ENCODE peak calls at places on chromosomes 5 and 9, in seven cellular contexts. A, N, V, X, U, G and D are unnamed samples.

GRCh38 chr9:120878188-120879130 is 1.5 kb upstream of the PHF19 start:
- DNase-seq in A (no peak), N (no peak), V (no peak), X (no peak), U (peak; percentile 68), G (no peak), D (no peak)

GRCh38 chr5:44881266-44881665 is 72.5 kb downstream of the MRPS30 start:
- DNase-seq in A (no peak), N (no peak), V (no peak), X (no peak), U (no peak), G (no peak), D (no peak)

GRCh38 chr9:35605336-35606137 is 475 bp downstream of the TESK1 start:
- DNase-seq in A (peak; percentile 61), N (peak; percentile 22), V (peak; percentile 51), X (no peak), U (peak; percentile 24), G (no peak), D (peak; percentile 51)

GRCh38 chr9:78620764-78621163 is 323.8 kb downstream of the PSAT1 start:
- DNase-seq in A (no peak), N (peak; percentile 70), V (no peak), X (no peak), U (no peak), G (no peak), D (no peak)

GRCh38 chr5:164824671-164825070 is 1319.3 kb downstream of the MAT2B start:
- DNase-seq in A (no peak), N (no peak), V (peak; percentile 6), X (no peak), U (no peak), G (no peak), D (no peak)

GRCh38 chr5:101995585-101995984 is 300.5 kb downstream of the SLCO4C1 start:
- DNase-seq in A (no peak), N (no peak), V (no peak), X (no peak), U (no peak), G (no peak), D (no peak)

GRCh38 chr5:157342822-157343402 is 77.0 kb downstream of the CYFIP2 start:
- DNase-seq in A (no peak), N (peak; percentile 74), V (peak; percentile 39), X (no peak), U (no peak), G (no peak), D (peak; percentile 47)

GRCh38 chr5:89445106-89445745 is 562.2 kb upstream of the MEF2C start:
- DNase-seq in A (peak; percentile 51), N (no peak), V (no peak), X (no peak), U (no peak), G (no peak), D (no peak)

GRCh38 chr9:115614326-115614725 is 496.4 kb upstream of the TNC start:
- DNase-seq in A (no peak), N (no peak), V (no peak), X (no peak), U (no peak), G (no peak), D (no peak)

GRCh38 chr5:96279796-96280542 is 153.1 kb downstream of the PCSK1 start:
- DNase-seq in A (no peak), N (peak; percentile 36), V (no peak), X (no peak), U (no peak), G (no peak), D (no peak)

GRCh38 chr9:93871286-93871685 is 83.9 kb downstream of the BARX1 start:
- DNase-seq in A (no peak), N (no peak), V (no peak), X (no peak), U (no peak), G (no peak), D (no peak)

GRCh38 chr5:147520450-147520849 is 10.6 kb upstream of the DPYSL3 start:
- DNase-seq in A (no peak), N (no peak), V (no peak), X (no peak), U (no peak), G (no peak), D (no peak)

GRCh38 chr5:178394074-178394473 is 161.5 kb upstream of the PHYKPL start:
- DNase-seq in A (peak; percentile 32), N (no peak), V (no peak), X (peak; percentile 51), U (no peak), G (no peak), D (no peak)

GRCh38 chr5:78984020-78984610 is 995 bp downstream of the ARSB start:
- DNase-seq in A (no peak), N (no peak), V (no peak), X (no peak), U (no peak), G (no peak), D (peak; percentile 54)

GRCh38 chr9:115234094-115234493 is 116.1 kb upstream of the TNC start:
- DNase-seq in A (no peak), N (peak; percentile 68), V (no peak), X (no peak), U (no peak), G (no peak), D (no peak)

GRCh38 chr5:127884416-127884815 is 181.2 kb downstream of the CCDC192 start:
- DNase-seq in A (no peak), N (no peak), V (no peak), X (no peak), U (no peak), G (no peak), D (no peak)

GRCh38 chr5:139422307-139422893 is 16.9 kb downstream of the DNAJC18 start:
- DNase-seq in A (no peak), N (peak; percentile 85), V (peak; percentile 34), X (no peak), U (peak; percentile 89), G (peak; percentile 1), D (peak; percentile 89)

GRCh38 chr5:178525906-178526732 is 64.1 kb downstream of the COL23A1 start:
- DNase-seq in A (no peak), N (no peak), V (no peak), X (peak; percentile 63), U (no peak), G (no peak), D (no peak)

GRCh38 chr9:101848485-101848919 is 110.1 kb upstream of the GRIN3A start:
- DNase-seq in A (no peak), N (no peak), V (no peak), X (no peak), U (no peak), G (peak; percentile 26), D (no peak)

GRCh38 chr5:137342764-137343163 is 156.4 kb downstream of the SPOCK1 start:
- DNase-seq in A (no peak), N (no peak), V (no peak), X (peak; percentile 46), U (no peak), G (no peak), D (no peak)

GRCh38 chr5:156393980-156394379 is 67.0 kb downstream of the SGCD start:
- DNase-seq in A (no peak), N (no peak), V (no peak), X (no peak), U (no peak), G (no peak), D (no peak)

GRCh38 chr5:146340260-146341081 is 1.8 kb downstream of the POU4F3 start:
- DNase-seq in A (peak; percentile 75), N (peak; percentile 80), V (peak; percentile 92), X (no peak), U (peak; percentile 63), G (no peak), D (peak; percentile 11)

GRCh38 chr9:98736216-98736615 is 27.5 kb upstream of the GABBR2 start:
- DNase-seq in A (no peak), N (no peak), V (no peak), X (no peak), U (no peak), G (no peak), D (no peak)